ENCODE peak calls at places on chromosomes 4 and X, in eight cellular contexts. Q is naive thymus-derived CD4-positive, alpha-beta T cell; B is dorsolateral prefrontal cortex; F is CD4-positive, CD25-positive, alpha-beta regulatory T cell; D is kidney; Z is SJSA1; M is upper lobe of right lung; I is adrenal gland. A is an unnamed sample.

GRCh38 chr4:84803720-84804119 is 162.8 kb downstream of the WDFY3 start:
- DNase-seq in M (no peak), Z (no peak), I (no peak), F (no peak), Q (no peak), B (no peak), D (no peak), A (no peak)

GRCh38 chr4:37977471-37978452 is 17.6 kb downstream of the PTTG2 start:
- DNase-seq in Z (peak), Q (peak), B (peak), M (peak), F (peak), I (peak), D (peak), A (peak)

GRCh38 chr4:26854701-26855100 is 5.9 kb upstream of the STIM2 start:
- DNase-seq in I (no peak), Q (no peak), Z (no peak), B (no peak), M (no peak), F (no peak), D (no peak), A (no peak)

GRCh38 chr4:177374966-177375365 is 65.3 kb downstream of the NEIL3 start:
- DNase-seq in F (no peak), Q (no peak), M (no peak), I (no peak), D (no peak), B (no peak), Z (no peak), A (no peak)

GRCh38 chr4:24763631-24764302 is 31.6 kb upstream of the SOD3 start:
- DNase-seq in D (no peak), F (no peak), I (no peak), B (no peak), Q (no peak), Z (no peak), M (no peak), A (peak)

GRCh38 chr4:154618708-154619315 is 6.4 kb upstream of the FGG start:
- DNase-seq in Z (no peak), F (peak), I (no peak), M (peak), D (no peak), Q (peak), B (peak), A (peak)

GRCh38 chr4:3740256-3740655 is 25.9 kb upstream of the ADRA2C start:
- DNase-seq in B (no peak), I (no peak), M (no peak), F (no peak), D (no peak), Z (no peak), Q (no peak), A (no peak)

GRCh38 chr4:122826596-122827257 is at the start of gene FGF2:
- DNase-seq in M (peak), I (peak), B (peak), F (no peak), Q (no peak), Z (peak), D (peak), A (peak)

GRCh38 chr4:126851391-126851790 is 781.4 kb upstream of the INTU start:
- DNase-seq in I (no peak), M (no peak), F (no peak), Q (no peak), Z (no peak), B (no peak), D (no peak), A (no peak)

GRCh38 chr4:85873566-85873965 is 398.6 kb downstream of the ARHGAP24 start:
- DNase-seq in D (no peak), F (no peak), Q (no peak), I (no peak), B (no peak), M (no peak), Z (no peak), A (no peak)

DNA sequence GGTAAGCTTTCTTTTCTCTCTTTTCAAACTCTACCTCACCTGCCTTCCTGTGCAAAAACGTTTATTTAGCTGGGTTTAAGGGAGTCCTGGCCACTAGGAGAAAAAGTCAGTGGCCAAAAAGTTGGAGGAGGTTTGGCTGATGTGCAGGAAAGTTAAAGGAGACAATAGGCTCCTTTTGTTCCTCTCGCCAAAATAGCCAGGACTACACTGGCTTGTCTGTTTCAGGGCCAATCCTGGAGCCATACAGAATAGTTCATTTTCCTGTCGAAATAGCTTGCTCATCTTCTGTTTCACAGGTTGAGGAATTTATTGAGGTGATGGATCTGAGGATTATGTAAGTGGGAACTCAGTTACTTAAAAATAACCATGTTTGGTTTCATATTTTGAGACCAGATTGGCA is 423 bp downstream of the HEPH start:
- DNase-seq in I (no peak), Z (no peak), Q (no peak), F (no peak), M (no peak), D (no peak), B (no peak), A (no peak)
- H3K27ac ChIP-seq in I (peak), Z (no peak), Q (no peak), F (no peak), M (no peak), D (no peak), B (peak), A (no peak)

GRCh38 chr4:111986125-111986524 is 159.1 kb upstream of the FAM241A start:
- DNase-seq in M (no peak), Q (no peak), D (no peak), I (no peak), B (no peak), Z (no peak), F (no peak), A (no peak)
- H3K27ac ChIP-seq in M (no peak), Q (no peak), D (no peak), I (no peak), B (no peak), Z (no peak), F (no peak), A (no peak)

GRCh38 chrX:104008831-104009230 is 4.7 kb downstream of the H2BW1 start:
- DNase-seq in I (no peak), M (no peak), D (no peak), Q (no peak), B (no peak), Z (no peak), F (no peak), A (no peak)
- H3K27ac ChIP-seq in I (no peak), M (no peak), D (no peak), Q (no peak), B (no peak), Z (no peak), F (no peak), A (no peak)

GRCh38 chrX:130378008-130378669 is 7.3 kb downstream of the GPR119 start:
- DNase-seq in B (no peak), M (no peak), I (no peak), F (no peak), Z (no peak), Q (no peak), D (no peak), A (no peak)
- H3K27ac ChIP-seq in B (peak), M (no peak), I (no peak), F (no peak), Z (no peak), Q (no peak), D (no peak), A (no peak)

DNA sequence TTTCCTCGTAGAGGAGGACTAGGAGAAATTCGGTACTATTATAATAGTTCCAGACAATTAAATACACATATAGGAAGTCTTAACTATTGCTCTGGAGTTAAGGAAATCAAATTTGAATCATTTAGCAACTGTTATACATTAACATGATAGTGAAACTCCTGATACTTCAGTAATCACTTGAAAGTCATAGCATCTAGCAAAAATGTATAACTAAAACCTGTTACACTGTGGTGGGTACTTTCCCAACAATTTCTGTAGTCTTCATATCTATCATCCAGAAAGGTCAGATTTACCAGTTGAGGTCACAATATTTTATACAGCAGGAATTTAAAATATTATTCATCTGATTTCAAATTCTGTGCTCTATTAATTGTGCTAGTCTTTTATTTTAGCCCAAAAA is 669.6 kb upstream of the PCDH10 start:
- DNase-seq in D (no peak), B (no peak), Q (no peak), M (no peak), Z (no peak), F (no peak), I (no peak), A (no peak)
- H3K27ac ChIP-seq in D (no peak), B (no peak), Q (no peak), M (no peak), Z (no peak), F (no peak), I (no peak), A (no peak)

GRCh38 chrX:132173647-132174046 is 45.6 kb downstream of the RAP2C start:
- DNase-seq in B (no peak), D (no peak), Z (no peak), F (no peak), Q (no peak), I (no peak), M (no peak), A (no peak)
- H3K27ac ChIP-seq in B (no peak), D (no peak), Z (no peak), F (no peak), Q (no peak), I (no peak), M (no peak), A (no peak)

GRCh38 chrX:30673884-30674598 is 20.8 kb downstream of the GK start:
- DNase-seq in B (no peak), Q (no peak), Z (no peak), F (no peak), D (no peak), I (no peak), M (no peak), A (no peak)

GRCh38 chrX:30673405-30673804 is 20.2 kb downstream of the GK start:
- DNase-seq in I (no peak), B (no peak), Q (no peak), D (no peak), Z (no peak), M (no peak), F (no peak), A (no peak)

GRCh38 chrX:30674799-30675198 is 21.6 kb downstream of the GK start:
- DNase-seq in Z (no peak), B (no peak), F (no peak), Q (no peak), D (no peak), M (no peak), I (no peak), A (no peak)

GRCh38 chrX:30680618-30681017 is 27.4 kb downstream of the GK start:
- DNase-seq in M (no peak), Z (no peak), Q (no peak), F (no peak), B (no peak), I (no peak), D (no peak), A (no peak)

DNA sequence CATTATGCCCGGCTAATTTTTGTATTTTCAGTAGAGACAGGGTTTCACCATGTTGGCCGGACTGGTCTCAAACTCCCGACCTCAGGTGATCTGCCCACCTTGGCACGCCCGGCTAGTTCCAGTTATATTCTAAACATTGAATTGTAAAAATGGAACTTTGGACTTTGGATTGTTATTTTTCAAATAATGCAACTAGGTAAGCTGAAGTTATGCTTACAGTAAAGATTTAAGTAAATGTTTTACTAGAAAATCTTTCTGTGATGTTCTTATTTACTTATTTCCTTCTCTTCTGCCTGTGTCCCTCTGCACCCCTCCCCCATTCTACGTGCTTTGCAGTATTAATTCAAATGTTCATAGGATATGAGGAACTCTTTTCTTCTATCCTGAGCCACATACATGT is 26.1 kb downstream of the GK start:
- DNase-seq in Z (no peak), F (no peak), B (no peak), I (no peak), D (no peak), M (no peak), Q (no peak), A (no peak)
- H3K27ac ChIP-seq in Z (no peak), F (no peak), B (no peak), I (no peak), D (peak), M (no peak), Q (no peak), A (no peak)

GRCh38 chrX:13825178-13825762 is 8.4 kb upstream of the GPM6B start:
- DNase-seq in B (no peak), F (no peak), Q (no peak), D (no peak), M (no peak), I (no peak), Z (no peak), A (no peak)
- H3K27ac ChIP-seq in B (peak), F (no peak), Q (no peak), D (no peak), M (no peak), I (no peak), Z (no peak), A (no peak)

A was measured in body of pancreas.